ENCODE peak calls at places on chromosomes 13 and 19, in five cellular contexts. K, Z, P, T and A are unnamed samples. For H3K4me1, the result is how much of the 10 kb centered on the place peaks cover.

GRCh38 chr13:85528578-85529215 is 270.5 kb downstream of the SLITRK6 start:
- DNase-seq in Z (peak), P (no peak), T (peak), K (no peak), A (no peak)

GRCh38 chr13:41416276-41416675 is 41.1 kb upstream of the RGCC start:
- DNase-seq in Z (no peak), K (no peak), P (no peak), T (peak), A (no peak)

GRCh38 chr13:97883356-97883755 is 70.1 kb upstream of the IPO5 start:
- DNase-seq in P (peak), K (no peak), T (peak), Z (no peak), A (no peak)

GRCh38 chr13:98828614-98829013 is 76.1 kb upstream of the SLC15A1 start:
- DNase-seq in P (no peak), K (no peak), T (no peak), Z (no peak), A (no peak)

GRCh38 chr19:30091456-30091855 is 149.4 kb downstream of the URI1 start:
- DNase-seq in P (no peak), Z (no peak), K (no peak), T (no peak), A (no peak)

GRCh38 chr19:30864460-30865215 is 484.6 kb downstream of the TSHZ3 start:
- DNase-seq in K (no peak), T (no peak), Z (no peak), P (no peak), A (no peak)

GRCh38 chr19:4524808-4525562 is 6.7 kb upstream of the PLIN4 start:
- DNase-seq in T (no peak), Z (peak), K (peak), P (peak), A (peak)

GRCh38 chr19:12484371-12485322 is at the start of gene ZNF709:
- DNase-seq in Z (peak), P (peak), T (peak), K (peak), A (peak)

GRCh38 chr13:75482070-75482819 is at the start of gene TBC1D4:
- DNase-seq in P (peak), T (peak), Z (peak), K (peak), A (peak)

DNA sequence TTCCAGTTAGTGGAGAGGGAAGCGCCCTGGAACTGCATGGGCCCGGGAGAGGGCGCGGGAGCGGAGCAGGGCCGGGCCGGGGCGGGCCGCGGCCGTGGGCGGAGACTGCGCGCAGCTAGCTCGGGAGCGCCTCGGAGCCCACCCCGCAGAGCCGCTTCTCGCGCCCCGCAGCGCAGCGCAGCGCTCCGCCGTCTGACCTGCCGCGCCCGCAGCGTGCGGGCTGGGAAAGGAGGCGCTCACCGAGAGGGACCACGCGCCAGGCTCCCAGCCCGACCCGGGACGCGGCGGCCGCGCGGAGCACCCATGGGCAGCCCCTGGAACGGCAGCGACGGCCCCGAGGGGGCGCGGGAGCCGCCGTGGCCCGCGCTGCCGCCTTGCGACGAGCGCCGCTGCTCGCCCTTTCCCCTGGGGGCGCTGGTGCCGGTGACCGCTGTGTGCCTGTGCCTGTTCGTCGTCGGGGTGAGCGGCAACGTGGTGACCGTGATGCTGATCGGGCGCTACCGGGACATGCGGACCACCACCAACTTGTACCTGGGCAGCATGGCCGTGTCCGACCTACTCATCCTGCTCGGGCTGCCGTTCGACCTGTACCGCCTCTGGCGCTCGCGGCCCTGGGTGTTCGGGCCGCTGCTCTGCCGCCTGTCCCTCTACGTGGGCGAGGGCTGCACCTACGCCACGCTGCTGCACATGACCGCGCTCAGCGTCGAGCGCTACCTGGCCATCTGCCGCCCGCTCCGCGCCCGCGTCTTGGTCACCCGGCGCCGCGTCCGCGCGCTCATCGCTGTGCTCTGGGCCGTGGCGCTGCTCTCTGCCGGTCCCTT is at the start of gene MLNR:
- DNase-seq in T (no peak), Z (no peak), K (no peak), P (peak), A (peak)
- H3K4me3 ChIP-seq in T (peak), Z (no peak), K (no peak), P (peak), A (peak)

GRCh38 chr19:572891-573825 is 762 bp downstream of the BSG start:
- DNase-seq in T (peak), P (peak), K (peak), Z (peak), A (no peak)

GRCh38 chr19:570315-570714 is 2.1 kb upstream of the BSG start:
- DNase-seq in P (no peak), K (no peak), T (no peak), Z (no peak), A (no peak)

GRCh38 chr19:571127-571974 is 1.0 kb upstream of the BSG start:
- DNase-seq in Z (peak), K (peak), P (peak), T (peak), A (peak)

GRCh38 chr19:574658-575526 is 2.5 kb downstream of the BSG start:
- DNase-seq in P (peak), T (peak), K (peak), Z (peak), A (no peak)

DNA sequence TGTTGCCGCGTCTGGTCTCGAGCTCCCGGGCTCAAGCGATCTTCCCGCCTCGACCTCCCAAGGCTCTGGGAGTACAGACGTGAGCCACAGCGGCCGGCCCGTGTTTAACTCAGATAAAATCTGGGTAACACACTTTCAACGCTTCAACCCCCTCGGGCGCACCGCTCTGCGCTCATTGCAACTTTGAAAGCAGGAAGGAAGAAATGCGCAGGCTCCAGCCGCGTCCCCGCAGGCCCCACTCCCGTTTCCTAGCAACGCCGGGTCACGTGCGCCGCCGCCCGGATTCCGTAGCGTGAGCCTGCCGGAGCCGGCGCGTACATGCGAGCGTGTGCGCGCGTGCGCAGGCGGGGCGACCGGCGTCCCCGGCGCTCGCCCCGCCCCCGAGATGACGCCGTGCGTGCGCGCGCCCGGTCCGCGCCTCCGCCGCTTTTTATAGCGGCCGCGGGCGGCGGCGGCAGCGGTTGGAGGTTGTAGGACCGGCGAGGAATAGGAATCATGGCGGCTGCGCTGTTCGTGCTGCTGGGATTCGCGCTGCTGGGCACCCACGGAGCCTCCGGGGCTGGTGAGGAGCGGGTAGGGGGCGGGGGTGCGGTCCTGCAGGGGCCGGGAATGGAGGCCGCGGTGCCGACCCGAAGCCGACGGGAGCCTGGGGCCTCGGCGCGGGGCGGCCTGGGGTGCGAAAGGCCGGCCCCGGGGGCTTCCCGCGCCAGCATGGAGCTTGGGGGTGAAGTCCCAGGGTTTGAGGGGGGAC is at the start of gene BSG:
- DNase-seq in T (peak), K (peak), P (peak), Z (peak), A (peak)
- TF ChIP-seq CTCF in T (no peak), K (no peak), P (no peak), Z (no peak), A (no peak)

GRCh38 chr13:32256243-32256642 is 58.9 kb downstream of the ZAR1L start:
- DNase-seq in K (no peak), T (no peak), Z (no peak), P (no peak), A (no peak)

GRCh38 chr13:32254916-32255743 is 60.0 kb downstream of the ZAR1L start:
- DNase-seq in K (no peak), P (no peak), Z (peak), T (no peak), A (no peak)

GRCh38 chr13:32259116-32259515 is 56.0 kb downstream of the ZAR1L start:
- DNase-seq in P (no peak), Z (no peak), T (no peak), K (no peak), A (peak)

GRCh38 chr13:32255744-32256120 is 59.4 kb downstream of the ZAR1L start:
- DNase-seq in T (peak), K (no peak), P (peak), Z (peak), A (peak)

GRCh38 chr13:32257649-32258048 is 57.5 kb downstream of the ZAR1L start:
- DNase-seq in Z (no peak), K (no peak), P (no peak), T (no peak), A (no peak)
- H3K4me1 ChIP-seq in Z (under half), K (under half), P (under half), T (under half), A (half or more)

GRCh38 chr13:109790951-109791605 is 4.7 kb upstream of the IRS2 start:
- DNase-seq in T (peak), K (peak), Z (peak), P (peak), A (no peak)

GRCh38 chr13:109794095-109794494 is 7.7 kb upstream of the IRS2 start:
- DNase-seq in Z (no peak), K (no peak), T (no peak), P (no peak), A (no peak)

GRCh38 chr13:109790071-109790470 is 3.7 kb upstream of the IRS2 start:
- DNase-seq in Z (no peak), K (no peak), T (no peak), P (peak), A (no peak)

GRCh38 chr13:109795021-109795420 is 8.6 kb upstream of the IRS2 start:
- DNase-seq in T (no peak), Z (peak), K (no peak), P (no peak), A (no peak)

GRCh38 chr13:109792416-109793090 is 6.2 kb upstream of the IRS2 start:
- DNase-seq in Z (no peak), T (no peak), P (no peak), K (no peak), A (no peak)
- H3K4me3 ChIP-seq in Z (no peak), T (no peak), P (no peak), K (no peak), A (no peak)

GRCh38 chr19:11451942-11452813 is 16.7 kb downstream of the PRKCSH start:
- DNase-seq in Z (no peak), T (no peak), K (peak), P (peak), A (no peak)
- TF ChIP-seq CTCF in Z (peak), T (peak), K (peak), P (peak), A (no peak)

DNA sequence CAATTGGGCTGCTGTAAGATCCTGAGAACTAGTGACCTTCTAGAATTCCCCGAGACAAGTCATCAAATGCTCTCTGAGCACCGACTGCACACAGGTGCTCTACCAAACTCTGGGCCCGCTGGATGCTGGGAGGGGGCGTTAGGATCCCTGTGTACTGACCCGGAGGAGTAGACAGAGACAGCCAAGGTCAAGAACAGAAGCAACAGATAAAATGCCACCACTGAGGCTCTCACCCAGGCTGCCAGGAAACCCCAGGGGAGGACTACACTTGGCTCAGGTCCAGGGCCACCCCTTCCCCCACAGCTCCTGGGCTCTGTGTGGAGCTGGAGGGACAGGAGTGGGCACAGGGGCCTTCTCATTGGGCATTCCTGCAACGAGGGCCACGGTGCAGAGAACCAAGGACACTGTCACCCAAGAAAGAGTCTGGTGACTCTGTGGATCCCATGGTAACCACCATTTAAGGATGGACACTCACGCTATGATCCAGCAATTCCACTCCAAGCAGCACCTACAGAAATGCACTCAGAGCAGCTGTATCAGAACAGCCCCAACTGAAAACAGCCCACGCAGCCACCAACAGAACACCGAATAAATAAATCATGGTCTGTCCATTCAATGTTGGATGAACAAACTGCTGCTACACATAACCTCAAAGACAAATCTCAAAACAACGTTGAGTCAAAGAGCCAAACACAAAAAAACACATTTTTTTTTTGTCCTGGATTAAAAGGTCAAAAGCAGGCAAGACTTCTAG is 16.8 kb upstream of the SLC35E1 start:
- DNase-seq in T (no peak), K (no peak), Z (no peak), P (no peak), A (no peak)
- H3K4me1 ChIP-seq in T (under half), K (half or more), Z (under half), P (half or more), A (under half)

GRCh38 chr19:18636183-18636968 is 452 bp upstream of the KLHL26 start:
- DNase-seq in Z (peak), K (peak), P (peak), T (peak), A (peak)
- H3K4me3 ChIP-seq in Z (peak), K (peak), P (peak), T (peak), A (peak)

DNA sequence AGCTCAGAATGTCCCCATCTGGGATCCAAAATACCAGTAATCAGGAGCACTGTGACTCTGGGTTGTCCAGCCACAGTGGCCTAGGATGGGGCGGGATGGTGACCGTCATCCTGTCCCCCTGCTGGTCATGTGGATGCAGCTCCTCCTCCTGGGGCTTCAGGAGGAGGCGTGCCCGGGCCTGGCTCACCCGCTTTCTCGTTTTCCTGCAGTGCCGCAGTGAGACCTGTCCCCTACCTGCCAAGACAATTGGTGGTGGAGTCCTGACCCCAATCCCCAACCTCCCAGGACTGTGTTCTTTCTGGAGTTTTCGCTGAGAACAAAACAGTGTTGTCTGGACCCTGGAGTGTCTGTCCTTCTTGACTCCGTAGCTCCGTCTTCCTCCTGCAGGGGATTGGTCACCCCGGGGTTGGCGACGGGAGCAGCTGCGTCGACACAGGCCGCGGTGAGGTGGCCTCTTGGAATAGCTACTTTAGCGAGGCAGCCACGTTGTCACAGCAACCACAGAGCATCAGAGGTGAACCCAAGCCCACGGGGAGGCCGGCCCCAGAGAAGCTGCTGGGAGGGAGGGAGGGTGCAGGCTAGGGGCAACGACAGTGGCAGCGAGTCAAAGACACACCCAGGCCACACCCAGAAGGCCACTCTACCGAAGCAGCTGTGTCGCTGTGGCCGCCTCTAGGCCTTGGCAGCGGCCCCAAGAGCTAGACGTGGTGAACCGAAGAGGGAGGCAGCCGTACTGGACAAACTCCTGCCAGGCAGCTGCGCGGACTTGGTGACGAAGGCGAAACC is 10.1 kb upstream of the EMC10 start:
- DNase-seq in Z (peak), K (no peak), P (no peak), T (no peak), A (peak)
- TF ChIP-seq CTCF in Z (peak), K (peak), P (no peak), T (peak), A (peak)

DNA sequence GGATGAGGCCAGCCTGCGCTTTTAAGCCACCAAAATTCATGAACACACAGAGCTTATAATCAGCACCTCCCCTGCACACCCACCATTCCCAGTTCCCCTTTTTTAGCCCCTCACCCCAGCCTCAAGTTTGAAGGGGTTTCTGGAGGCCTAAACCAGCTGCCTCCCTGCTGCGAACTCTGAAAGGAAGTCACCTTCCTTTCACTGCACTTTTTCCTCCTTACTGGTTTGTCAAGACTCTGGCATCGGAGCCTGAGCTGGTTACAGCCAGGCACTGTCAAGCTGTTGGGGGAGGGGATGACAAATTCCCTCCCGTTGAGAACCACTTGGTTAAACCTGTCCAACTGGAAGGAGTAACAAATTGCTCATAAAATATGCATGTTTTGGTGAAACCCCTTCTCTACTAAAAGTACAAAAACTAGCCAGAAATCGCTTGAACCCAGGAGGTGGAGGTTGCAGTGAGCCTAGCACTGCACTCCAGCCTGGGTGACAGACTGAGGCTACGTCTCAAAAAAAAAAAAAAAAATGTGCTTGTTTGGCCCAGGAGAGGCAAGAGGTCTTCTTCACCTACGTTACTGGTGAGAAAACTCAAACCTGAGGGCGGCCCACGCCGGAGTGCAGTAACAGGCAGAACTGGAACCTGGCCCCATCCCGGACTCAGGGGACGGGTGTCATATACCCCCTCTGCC is 671 bp upstream of the ADAT3 start:
- DNase-seq in T (no peak), P (peak), K (peak), Z (peak), A (peak)
- H3K4me1 ChIP-seq in T (under half), P (under half), K (under half), Z (under half), A (under half)

GRCh38 chr19:8240274-8241229 is 31.4 kb downstream of the CERS4 start:
- DNase-seq in Z (peak), P (peak), K (peak), T (peak), A (peak)

GRCh38 chr19:8242212-8242821 is 33.1 kb downstream of the CERS4 start:
- DNase-seq in K (no peak), Z (no peak), P (no peak), T (no peak), A (no peak)

GRCh38 chr19:8238251-8238650 is 29.1 kb downstream of the CERS4 start:
- DNase-seq in K (no peak), P (no peak), Z (no peak), T (no peak), A (no peak)

GRCh38 chr19:8241646-8242045 is 32.5 kb downstream of the CERS4 start:
- DNase-seq in Z (no peak), P (no peak), K (no peak), T (no peak), A (no peak)

DNA sequence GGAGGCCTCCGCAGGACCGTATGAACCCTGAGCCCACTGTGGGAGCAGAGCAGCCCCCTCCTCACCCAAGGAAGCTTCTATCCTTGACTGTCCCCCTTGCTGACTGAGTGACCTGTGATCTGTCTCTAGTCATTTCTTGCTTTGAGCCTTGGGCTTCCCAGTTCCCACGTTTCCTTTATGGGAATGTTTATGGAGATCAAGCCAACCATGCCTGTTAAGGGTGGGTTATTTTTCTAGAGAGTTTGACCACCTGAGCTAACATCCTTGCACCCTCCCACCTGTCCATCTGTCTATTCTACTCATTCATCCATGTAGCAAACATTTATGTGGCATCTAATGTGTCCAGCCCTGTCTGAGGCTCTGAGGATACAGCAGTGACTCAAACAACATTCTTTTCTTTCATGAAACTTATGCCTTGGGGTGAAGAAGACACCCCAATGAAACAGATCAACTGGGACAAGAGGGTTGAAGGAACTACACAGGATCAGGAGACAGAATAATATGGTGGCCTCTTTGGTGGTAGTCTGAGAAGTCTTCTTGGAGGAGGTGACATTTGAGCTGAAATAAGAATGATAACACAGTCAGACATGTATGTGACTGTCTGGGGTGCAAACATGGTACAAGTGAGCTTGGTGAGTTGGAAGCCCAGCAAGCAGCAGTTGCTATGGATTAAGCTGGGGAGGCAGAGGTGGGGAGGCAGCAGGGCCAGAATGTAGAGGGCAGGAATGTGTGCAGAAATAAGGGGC is 30.5 kb downstream of the CERS4 start:
- DNase-seq in P (no peak), K (no peak), T (no peak), Z (no peak), A (no peak)
- H3K4me3 ChIP-seq in P (no peak), K (no peak), T (no peak), Z (no peak), A (no peak)